ENCODE peak calls at places on chromosomes 7 and 10, in six cellular contexts. F is left lung; M is naive thymus-derived CD4-positive, alpha-beta T cell; P is mesendoderm; J is astrocyte; C is mammary epithelial cell. A is an unnamed sample. For H3K4me1 and H3K27me3, the result is how much of the 10 kb centered on the place peaks cover.

GRCh38 chr7:116322541-116322940 is 112.2 kb downstream of the TES start:
- DNase-seq in F (no peak), M (no peak), P (no peak), J (peak), C (no peak), A (no peak)

GRCh38 chr10:26557641-26558014 is 119.5 kb downstream of the APBB1IP start:
- DNase-seq in F (no peak), M (no peak), P (no peak), J (peak), C (peak), A (no peak)

GRCh38 chr7:101964680-101965079 is 147.3 kb downstream of the CUX1 start:
- DNase-seq in F (no peak), M (no peak), P (no peak), J (no peak), C (no peak), A (no peak)

GRCh38 chr7:94146408-94146807 is 142.3 kb upstream of the BET1 start:
- DNase-seq in F (peak), M (no peak), P (no peak), J (no peak), C (no peak), A (no peak)

GRCh38 chr10:28810062-28810870 is 132.9 kb downstream of the BAMBI start:
- DNase-seq in F (no peak), M (no peak), P (peak), J (no peak), C (no peak), A (no peak)

GRCh38 chr10:103281753-103282152 is 4.8 kb downstream of the INA start:
- DNase-seq in F (no peak), M (no peak), P (peak), J (no peak), C (no peak), A (no peak)

GRCh38 chr7:22572937-22573336 is 72.9 kb upstream of the STEAP1B start:
- DNase-seq in F (no peak), M (no peak), P (no peak), J (peak), C (peak), A (no peak)

GRCh38 chr7:100694196-100694745 is at the start of gene GIGYF1:
- DNase-seq in F (peak), M (peak), P (peak), J (peak), C (peak), A (peak)

GRCh38 chr10:58322072-58322834 is 12.6 kb upstream of the UBE2D1 start:
- DNase-seq in F (no peak), M (no peak), P (no peak), J (peak), C (peak), A (no peak)

GRCh38 chr10:58319599-58319998 is 15.2 kb upstream of the UBE2D1 start:
- DNase-seq in F (no peak), M (no peak), P (peak), J (no peak), C (no peak), A (no peak)

GRCh38 chr10:58326967-58327381 is 7.8 kb upstream of the UBE2D1 start:
- DNase-seq in F (peak), M (no peak), P (no peak), J (peak), C (no peak), A (peak)

GRCh38 chr10:58320351-58321065 is 14.3 kb upstream of the UBE2D1 start:
- DNase-seq in F (no peak), M (no peak), P (no peak), J (no peak), C (no peak), A (no peak)

DNA sequence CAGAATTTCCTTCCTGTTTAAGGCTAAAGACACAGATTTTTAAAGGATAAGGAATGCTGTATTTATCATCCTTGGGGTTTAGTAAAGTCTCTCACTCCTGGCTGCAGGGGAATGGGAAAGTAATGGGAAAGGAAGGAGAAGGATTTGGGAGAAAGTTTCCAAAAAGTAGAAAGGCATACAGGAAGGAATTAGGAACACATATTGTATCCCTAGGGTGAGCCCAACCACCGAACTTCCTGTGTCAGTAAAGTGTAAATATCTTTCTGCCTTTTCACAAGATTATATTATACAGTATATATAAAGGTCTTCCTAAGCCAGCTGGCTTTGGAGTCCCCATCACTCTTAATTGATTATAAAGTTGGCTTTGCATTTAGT is 12.0 kb upstream of the UBE2D1 start:
- DNase-seq in F (no peak), M (no peak), P (no peak), J (no peak), C (no peak), A (no peak)
- H3K27ac ChIP-seq in F (peak), M (no peak), P (no peak), J (no peak), C (no peak), A (no peak)

DNA sequence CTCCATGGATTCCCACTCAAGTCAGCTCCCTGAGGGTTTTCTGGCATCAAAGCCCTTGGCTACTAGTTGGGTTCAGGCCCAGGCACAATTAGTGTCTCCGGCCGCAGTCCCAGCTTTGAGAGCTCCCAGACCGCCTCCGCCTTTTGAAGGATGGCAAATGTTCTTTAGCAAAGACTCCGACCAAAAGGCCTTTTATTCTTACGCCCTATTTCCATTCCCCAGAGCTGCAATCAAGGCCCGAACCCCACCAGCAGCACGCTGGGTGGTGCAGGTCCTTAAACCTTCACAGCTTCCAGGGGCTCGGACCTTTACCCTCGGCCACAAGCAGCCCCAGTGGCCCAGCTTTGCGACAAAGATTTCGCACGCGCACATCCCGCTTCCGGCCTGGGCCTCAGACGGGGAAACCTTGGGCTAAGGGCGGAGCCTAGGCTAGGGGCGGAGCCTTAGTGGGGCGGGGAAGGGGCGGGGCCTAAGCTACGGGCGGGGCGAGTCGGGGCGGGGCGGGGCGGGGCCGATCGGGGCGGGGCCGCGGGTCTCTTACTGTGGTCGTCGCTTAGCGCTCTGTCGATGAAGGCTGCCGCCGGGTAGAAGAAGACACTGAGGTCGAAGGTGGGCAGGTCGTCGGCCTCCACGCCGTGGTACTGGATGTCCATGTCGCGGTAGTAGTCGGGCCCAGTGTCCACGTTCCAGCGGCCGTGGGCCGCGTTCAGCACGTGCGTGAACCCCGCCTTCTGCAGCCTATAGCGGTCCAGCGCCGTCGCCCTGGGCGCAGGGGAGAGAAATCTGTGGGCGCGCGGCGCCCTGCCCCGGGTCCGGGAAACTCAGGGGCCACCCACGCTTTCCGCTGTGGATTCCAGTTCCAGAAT is 68.0 kb upstream of the SAMD8 start:
- DNase-seq in F (peak), M (peak), P (no peak), J (no peak), C (no peak), A (peak)
- H3K4me1 ChIP-seq in F (under half), M (under half), P (under half), J (under half), C (under half), A (under half)

DNA sequence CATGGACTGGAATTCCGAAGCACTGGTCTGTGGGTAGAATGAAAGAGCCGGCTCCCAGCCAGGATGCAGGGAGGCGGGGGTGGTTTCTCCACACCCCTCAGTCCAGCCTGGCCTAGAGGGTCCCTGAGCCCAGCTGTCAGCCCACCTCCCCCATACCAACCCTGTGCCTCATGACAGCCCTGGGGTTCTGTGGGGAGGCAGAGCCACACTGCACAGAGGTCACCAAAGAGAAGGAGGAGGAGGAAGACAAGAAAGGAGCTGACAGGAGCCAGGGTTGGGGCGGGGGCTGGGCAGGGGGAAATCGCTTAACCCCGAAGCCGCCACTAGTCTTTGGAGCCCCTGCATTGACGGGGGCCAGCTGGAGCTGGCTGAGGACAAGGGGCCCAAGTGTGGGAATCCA is 32.3 kb downstream of the KAZALD1 start:
- DNase-seq in F (no peak), M (no peak), P (no peak), J (no peak), C (no peak), A (no peak)
- H3K27me3 ChIP-seq in F (under half), M (under half), P (under half), J (under half), C (under half), A (under half)

GRCh38 chr7:138049505-138050116 is 26.6 kb upstream of the AKR1D1 start:
- DNase-seq in F (no peak), M (no peak), P (no peak), J (no peak), C (no peak), A (no peak)
- H3K27ac ChIP-seq in F (no peak), M (no peak), P (no peak), J (no peak), C (no peak), A (no peak)

DNA sequence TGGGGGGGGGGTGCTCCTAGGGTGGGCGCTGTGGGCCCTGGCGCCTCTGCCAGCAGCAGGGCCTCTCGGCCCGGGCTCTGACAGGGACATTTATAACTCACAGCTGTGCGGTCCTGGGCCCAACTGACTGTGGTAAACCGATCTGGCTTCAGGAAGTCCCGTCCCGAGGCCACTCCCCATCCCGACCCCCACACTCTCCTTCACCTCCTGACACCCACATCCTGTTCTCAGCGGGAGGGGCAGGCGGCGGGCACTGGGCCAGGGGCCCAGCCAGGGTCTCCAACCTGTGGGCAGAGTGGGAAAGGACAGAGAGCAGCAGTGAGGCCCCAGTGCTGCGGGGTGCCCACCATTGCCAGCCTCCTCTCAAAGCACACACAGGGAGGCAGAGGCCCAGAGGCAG is 69.1 kb downstream of the ZMIZ1 start:
- DNase-seq in F (no peak), M (no peak), P (no peak), J (peak), C (no peak), A (peak)
- H3K4me1 ChIP-seq in F (under half), M (under half), P (under half), J (half or more), C (under half), A (under half)